ENCODE peak calls at places on chromosomes 6 and 20, in four cellular contexts. P is memory B cell; W is stimulated activated CD4-positive, alpha-beta T cell treated with anti-CD3 and anti-CD28 coated beads, Interleukin-15, amount 100 ng/mL, for 1 hour; O is cardiac muscle cell. T is an unnamed sample.

GRCh38 chr20:50678213-50678898 is 13.0 kb downstream of the RIPOR3 start:
- DNase-seq in P (no peak), W (no peak), O (no peak), T (no peak)

GRCh38 chr20:58897493-58897892 is 45.0 kb downstream of the GNAS start:
- DNase-seq in P (no peak), W (no peak), O (no peak), T (no peak)

GRCh38 chr6:87483929-87484328 is 11.2 kb downstream of the SLC35A1 start:
- DNase-seq in P (peak), W (no peak), O (no peak), T (no peak)

GRCh38 chr6:35492664-35493284 is 4.1 kb downstream of the TEAD3 start:
- DNase-seq in P (no peak), W (no peak), O (no peak), T (no peak)

GRCh38 chr6:87200469-87201174 is 45.3 kb downstream of the ZNF292 start:
- DNase-seq in P (no peak), W (no peak), O (no peak), T (no peak)

GRCh38 chr20:53899351-53900167 is 170.8 kb downstream of the BCAS1 start:
- DNase-seq in P (no peak), W (peak), O (no peak), T (no peak)

GRCh38 chr20:63611646-63612045 is 15.3 kb downstream of the GMEB2 start:
- DNase-seq in P (no peak), W (no peak), O (no peak), T (no peak)

GRCh38 chr20:57464642-57465211 is 60.2 kb downstream of the CTCFL start:
- DNase-seq in P (no peak), W (no peak), O (no peak), T (no peak)

GRCh38 chr6:40312213-40313015 is 274.8 kb downstream of the LRFN2 start:
- DNase-seq in P (no peak), W (no peak), O (no peak), T (no peak)

GRCh38 chr6:74410630-74411029 is 714.6 kb downstream of the CD109 start:
- DNase-seq in P (no peak), W (no peak), O (no peak), T (no peak)

GRCh38 chr6:143607959-143608358 is 69.8 kb upstream of the PHACTR2 start:
- DNase-seq in P (no peak), W (no peak), O (peak), T (no peak)

GRCh38 chr6:80769101-80769500 is 662.6 kb downstream of the BCKDHB start:
- DNase-seq in P (no peak), W (no peak), O (no peak), T (no peak)

GRCh38 chr20:3334156-3334943 is 73.1 kb downstream of the DNAAF9 start:
- DNase-seq in P (no peak), W (no peak), O (no peak), T (no peak)

GRCh38 chr20:3209023-3209945 is at the start of gene ITPA:
- DNase-seq in P (peak), W (peak), O (peak), T (peak)

GRCh38 chr20:10225439-10226080 is 6.9 kb downstream of the SNAP25 start:
- DNase-seq in P (no peak), W (no peak), O (peak), T (no peak)

GRCh38 chr6:130788954-130789353 is 38.3 kb upstream of the SMLR1 start:
- DNase-seq in P (no peak), W (no peak), O (no peak), T (no peak)

GRCh38 chr6:51410453-51410852 is 591.8 kb downstream of the TFAP2B start:
- DNase-seq in P (no peak), W (no peak), O (no peak), T (no peak)

GRCh38 chr20:17620371-17621228 is 50.7 kb downstream of the DSTN start:
- DNase-seq in P (no peak), W (peak), O (no peak), T (no peak)

GRCh38 chr6:155187994-155188706 is 75.7 kb upstream of the CLDN20 start:
- DNase-seq in P (no peak), W (no peak), O (no peak), T (no peak)

GRCh38 chr20:4516851-4517250 is 204.9 kb upstream of the PRND start:
- DNase-seq in P (no peak), W (no peak), O (no peak), T (no peak)

GRCh38 chr6:33160728-33161323 is 31.4 kb downstream of the COL11A2 start:
- DNase-seq in P (no peak), W (no peak), O (no peak), T (no peak)

GRCh38 chr6:49342410-49342809 is 120.6 kb downstream of the MMUT start:
- DNase-seq in P (no peak), W (no peak), O (no peak), T (no peak)

GRCh38 chr6:125293587-125293986 is 8.2 kb downstream of the HDDC2 start:
- DNase-seq in P (no peak), W (no peak), O (no peak), T (no peak)

GRCh38 chr20:24762791-24763350 is 186.2 kb upstream of the CST7 start:
- DNase-seq in P (no peak), W (no peak), O (no peak), T (no peak)

GRCh38 chr6:119830494-119831295 is 481.1 kb upstream of the MAN1A1 start:
- DNase-seq in P (no peak), W (no peak), O (no peak), T (no peak)

GRCh38 chr6:70398783-70399730 is 14.3 kb upstream of the FAM135A start:
- DNase-seq in P (no peak), W (no peak), O (no peak), T (no peak)

GRCh38 chr20:44448753-44449546 is 26.7 kb upstream of the TTPAL start:
- DNase-seq in P (no peak), W (no peak), O (no peak), T (no peak)

GRCh38 chr20:38804682-38805501 is 605 bp upstream of the PPP1R16B start:
- DNase-seq in P (peak), W (peak), O (no peak), T (peak)

GRCh38 chr20:57388953-57389694 is 2.1 kb upstream of the RBM38 start:
- DNase-seq in P (peak), W (peak), O (peak), T (no peak)

GRCh38 chr6:169250660-169251059 is 3.0 kb downstream of the THBS2 start:
- DNase-seq in P (no peak), W (no peak), O (no peak), T (no peak)

T was measured in GM18507.